ENCODE peak calls at places on chromosomes 13 and 19, in nine cellular contexts. One of them, this sample, is unnamed.

GRCh38 chr19:52957591-52957990 is 5.1 kb downstream of the ZNF816 start:
- DNase-seq in CD4-positive, alpha-beta T cell: no peak
- DNase-seq in BE2C: no peak
- DNase-seq in mucosa of descending colon: no peak
- DNase-seq in heart left ventricle: no peak
- DNase-seq in ascending aorta: no peak
- DNase-seq in GM23338: no peak
- DNase-seq in esophagus squamous epithelium: no peak
- DNase-seq in kidney epithelial cell: no peak
- DNase-seq in this sample: no peak

GRCh38 chr13:72820156-72820897 is 38.4 kb downstream of the PIBF1 start:
- DNase-seq in heart left ventricle: no peak
- DNase-seq in mucosa of descending colon: no peak
- DNase-seq in GM23338: peak; percentile 22
- DNase-seq in ascending aorta: no peak
- DNase-seq in BE2C: no peak
- DNase-seq in kidney epithelial cell: no peak
- DNase-seq in CD4-positive, alpha-beta T cell: no peak
- DNase-seq in esophagus squamous epithelium: no peak
- DNase-seq in this sample: no peak

GRCh38 chr19:35449347-35450043 is 1.4 kb downstream of the FFAR2 start:
- DNase-seq in CD4-positive, alpha-beta T cell: no peak
- DNase-seq in kidney epithelial cell: no peak
- DNase-seq in esophagus squamous epithelium: no peak
- DNase-seq in heart left ventricle: no peak
- DNase-seq in BE2C: peak; percentile 86
- DNase-seq in GM23338: no peak
- DNase-seq in ascending aorta: no peak
- DNase-seq in mucosa of descending colon: no peak
- DNase-seq in this sample: no peak

GRCh38 chr13:52892925-52893324 is 44.5 kb upstream of the PCDH8 start:
- DNase-seq in ascending aorta: no peak
- DNase-seq in kidney epithelial cell: no peak
- DNase-seq in CD4-positive, alpha-beta T cell: no peak
- DNase-seq in mucosa of descending colon: no peak
- DNase-seq in esophagus squamous epithelium: no peak
- DNase-seq in GM23338: no peak
- DNase-seq in BE2C: no peak
- DNase-seq in heart left ventricle: no peak
- DNase-seq in this sample: no peak

GRCh38 chr19:10858204-10858828 is 10.1 kb downstream of the C19orf38 start:
- DNase-seq in kidney epithelial cell: no peak
- DNase-seq in esophagus squamous epithelium: no peak
- DNase-seq in ascending aorta: no peak
- DNase-seq in BE2C: peak; percentile 27
- DNase-seq in heart left ventricle: no peak
- DNase-seq in GM23338: peak; percentile 79
- DNase-seq in CD4-positive, alpha-beta T cell: no peak
- DNase-seq in mucosa of descending colon: no peak
- DNase-seq in this sample: peak; percentile 59

GRCh38 chr19:38455031-38455430 is 21.5 kb downstream of the RYR1 start:
- DNase-seq in heart left ventricle: no peak
- DNase-seq in ascending aorta: no peak
- DNase-seq in esophagus squamous epithelium: no peak
- DNase-seq in GM23338: peak; percentile 68
- DNase-seq in BE2C: no peak
- DNase-seq in mucosa of descending colon: no peak
- DNase-seq in CD4-positive, alpha-beta T cell: no peak
- DNase-seq in kidney epithelial cell: no peak
- DNase-seq in this sample: peak; percentile 61

GRCh38 chr13:77230560-77230959 is 96.3 kb downstream of the MYCBP2 start:
- DNase-seq in BE2C: no peak
- DNase-seq in esophagus squamous epithelium: no peak
- DNase-seq in CD4-positive, alpha-beta T cell: no peak
- DNase-seq in GM23338: no peak
- DNase-seq in mucosa of descending colon: no peak
- DNase-seq in heart left ventricle: no peak
- DNase-seq in ascending aorta: no peak
- DNase-seq in kidney epithelial cell: no peak
- DNase-seq in this sample: no peak

GRCh38 chr19:28883241-28883693 is 329.7 kb downstream of the UQCRFS1 start:
- DNase-seq in GM23338: peak; percentile 32
- DNase-seq in CD4-positive, alpha-beta T cell: no peak
- DNase-seq in esophagus squamous epithelium: no peak
- DNase-seq in heart left ventricle: peak; percentile 72
- DNase-seq in mucosa of descending colon: peak; percentile 1
- DNase-seq in ascending aorta: no peak
- DNase-seq in kidney epithelial cell: no peak
- DNase-seq in BE2C: no peak
- DNase-seq in this sample: no peak

GRCh38 chr13:28492527-28493367 is 2.2 kb downstream of the FLT1 start:
- DNase-seq in mucosa of descending colon: no peak
- DNase-seq in BE2C: no peak
- DNase-seq in esophagus squamous epithelium: no peak
- DNase-seq in kidney epithelial cell: no peak
- DNase-seq in heart left ventricle: no peak
- DNase-seq in ascending aorta: no peak
- DNase-seq in GM23338: peak; percentile 63
- DNase-seq in CD4-positive, alpha-beta T cell: peak; percentile 36
- DNase-seq in this sample: no peak

GRCh38 chr19:14146789-14147216 is 10.4 kb upstream of the ASF1B start:
- DNase-seq in GM23338: no peak
- DNase-seq in heart left ventricle: no peak
- DNase-seq in esophagus squamous epithelium: no peak
- DNase-seq in ascending aorta: no peak
- DNase-seq in BE2C: no peak
- DNase-seq in mucosa of descending colon: no peak
- DNase-seq in CD4-positive, alpha-beta T cell: no peak
- DNase-seq in kidney epithelial cell: peak; percentile 53
- DNase-seq in this sample: no peak

GRCh38 chr19:11843741-11844140 is 4.8 kb upstream of the ZNF439 start:
- DNase-seq in ascending aorta: no peak
- DNase-seq in esophagus squamous epithelium: no peak
- DNase-seq in GM23338: no peak
- DNase-seq in heart left ventricle: no peak
- DNase-seq in BE2C: no peak
- DNase-seq in kidney epithelial cell: no peak
- DNase-seq in mucosa of descending colon: no peak
- DNase-seq in CD4-positive, alpha-beta T cell: no peak
- DNase-seq in this sample: no peak

GRCh38 chr19:44623080-44623479 is 9.7 kb downstream of the IGSF23 start:
- DNase-seq in mucosa of descending colon: no peak
- DNase-seq in GM23338: no peak
- DNase-seq in esophagus squamous epithelium: no peak
- DNase-seq in heart left ventricle: peak; percentile 35
- DNase-seq in kidney epithelial cell: no peak
- DNase-seq in BE2C: no peak
- DNase-seq in ascending aorta: no peak
- DNase-seq in CD4-positive, alpha-beta T cell: no peak
- DNase-seq in this sample: no peak

GRCh38 chr19:44618640-44619357 is 5.4 kb downstream of the IGSF23 start:
- DNase-seq in BE2C: no peak
- DNase-seq in esophagus squamous epithelium: no peak
- DNase-seq in ascending aorta: no peak
- DNase-seq in heart left ventricle: no peak
- DNase-seq in kidney epithelial cell: no peak
- DNase-seq in GM23338: no peak
- DNase-seq in mucosa of descending colon: no peak
- DNase-seq in CD4-positive, alpha-beta T cell: no peak
- DNase-seq in this sample: no peak

GRCh38 chr19:44623626-44624025 is 10.3 kb downstream of the IGSF23 start:
- DNase-seq in ascending aorta: no peak
- DNase-seq in GM23338: no peak
- DNase-seq in BE2C: no peak
- DNase-seq in mucosa of descending colon: no peak
- DNase-seq in heart left ventricle: no peak
- DNase-seq in kidney epithelial cell: no peak
- DNase-seq in CD4-positive, alpha-beta T cell: no peak
- DNase-seq in esophagus squamous epithelium: no peak
- DNase-seq in this sample: no peak

GRCh38 chr19:44621367-44621766 is 8.0 kb downstream of the IGSF23 start:
- DNase-seq in mucosa of descending colon: no peak
- DNase-seq in BE2C: no peak
- DNase-seq in heart left ventricle: no peak
- DNase-seq in kidney epithelial cell: no peak
- DNase-seq in CD4-positive, alpha-beta T cell: no peak
- DNase-seq in ascending aorta: no peak
- DNase-seq in esophagus squamous epithelium: no peak
- DNase-seq in GM23338: no peak
- DNase-seq in this sample: no peak

DNA sequence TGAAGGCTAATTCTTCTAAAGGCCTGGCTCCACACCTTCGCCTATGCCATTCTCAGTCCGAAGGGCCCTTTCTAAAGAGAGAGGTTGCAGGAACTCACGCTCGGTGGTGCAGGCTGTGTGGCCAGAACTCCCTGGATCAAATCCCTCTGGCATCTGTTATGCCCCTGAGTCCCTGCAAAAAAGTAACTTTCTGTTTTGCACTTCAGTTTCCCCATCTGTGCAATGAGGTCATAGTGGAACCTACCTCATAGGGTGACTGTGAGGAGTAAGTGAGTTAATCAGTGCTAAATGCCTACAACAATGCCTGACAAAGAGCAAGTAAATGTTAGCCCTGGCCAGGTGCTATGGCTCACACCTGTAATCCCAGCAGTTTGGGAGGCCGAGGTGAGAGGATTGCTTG is 7.3 kb downstream of the IGSF23 start:
- DNase-seq in kidney epithelial cell: no peak
- DNase-seq in heart left ventricle: no peak
- DNase-seq in mucosa of descending colon: no peak
- DNase-seq in BE2C: no peak
- DNase-seq in esophagus squamous epithelium: no peak
- DNase-seq in CD4-positive, alpha-beta T cell: no peak
- DNase-seq in GM23338: no peak
- DNase-seq in ascending aorta: no peak
- DNase-seq in this sample: no peak
- TF ChIP-seq CTCF in kidney epithelial cell: no peak
- TF ChIP-seq CTCF in heart left ventricle: no peak
- TF ChIP-seq CTCF in mucosa of descending colon: no peak
- TF ChIP-seq CTCF in BE2C: no peak
- TF ChIP-seq CTCF in esophagus squamous epithelium: no peak
- TF ChIP-seq CTCF in CD4-positive, alpha-beta T cell: no peak
- TF ChIP-seq CTCF in GM23338: no peak
- TF ChIP-seq CTCF in ascending aorta: no peak
- TF ChIP-seq CTCF in this sample: no peak

DNA sequence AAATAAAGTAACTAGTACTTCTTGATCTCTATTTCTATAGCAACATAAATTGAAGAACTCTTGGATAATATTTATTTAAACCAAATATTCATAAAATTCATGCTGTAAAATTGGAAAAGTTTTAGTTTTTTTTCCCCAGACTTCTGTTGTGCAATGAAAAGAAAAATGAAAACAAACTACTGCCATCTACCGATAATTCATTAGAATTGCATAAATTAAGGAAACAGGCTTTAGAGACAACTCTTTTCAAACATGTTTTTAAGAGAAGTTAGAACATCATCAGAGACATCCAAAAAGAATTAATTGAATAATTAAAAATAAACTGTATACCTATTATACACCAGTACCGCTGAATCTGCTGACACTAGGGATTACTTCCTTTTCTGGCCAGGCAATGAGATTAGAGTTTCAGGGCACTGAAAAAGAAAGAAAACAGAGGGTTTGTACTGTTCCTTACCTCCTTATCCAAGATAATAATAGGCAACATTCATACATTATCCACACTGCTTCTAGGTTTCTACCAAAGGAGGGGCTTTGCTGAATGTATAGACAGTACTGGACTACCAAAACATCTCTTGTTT is 4.9 kb downstream of the CCDC122 start:
- DNase-seq in heart left ventricle: no peak
- DNase-seq in BE2C: no peak
- DNase-seq in CD4-positive, alpha-beta T cell: no peak
- DNase-seq in mucosa of descending colon: no peak
- DNase-seq in kidney epithelial cell: no peak
- DNase-seq in ascending aorta: no peak
- DNase-seq in esophagus squamous epithelium: no peak
- DNase-seq in GM23338: peak; percentile 31
- DNase-seq in this sample: no peak
- TF ChIP-seq CTCF in heart left ventricle: peak; percentile 76
- TF ChIP-seq CTCF in BE2C: peak; percentile 38
- TF ChIP-seq CTCF in CD4-positive, alpha-beta T cell: peak; percentile 79
- TF ChIP-seq CTCF in mucosa of descending colon: peak; percentile 47
- TF ChIP-seq CTCF in kidney epithelial cell: peak; percentile 33
- TF ChIP-seq CTCF in ascending aorta: peak; percentile 71
- TF ChIP-seq CTCF in esophagus squamous epithelium: peak; percentile 57
- TF ChIP-seq CTCF in GM23338: no peak
- TF ChIP-seq CTCF in this sample: peak; percentile 59

DNA sequence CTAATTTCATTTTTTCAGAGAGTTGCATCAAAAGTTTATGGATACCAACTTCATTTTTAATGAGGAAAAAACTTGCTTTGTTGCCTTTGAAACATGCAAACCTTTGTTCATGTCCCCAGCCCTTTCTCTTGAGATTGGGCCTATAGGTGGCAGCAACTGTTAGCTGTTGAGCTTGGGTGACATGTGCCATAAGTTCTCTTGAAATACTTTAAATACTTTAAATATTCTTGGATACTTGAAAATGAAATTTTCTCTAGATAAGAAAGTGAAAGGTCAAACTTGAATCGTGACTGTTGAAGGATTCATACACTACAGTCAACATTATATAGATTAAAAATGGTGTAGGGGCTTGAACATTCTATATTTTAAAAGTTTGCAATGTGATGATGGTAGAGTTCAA is 294.9 kb downstream of the NDFIP2 start:
- DNase-seq in esophagus squamous epithelium: no peak
- DNase-seq in CD4-positive, alpha-beta T cell: no peak
- DNase-seq in BE2C: peak; percentile 39
- DNase-seq in ascending aorta: no peak
- DNase-seq in GM23338: peak; percentile 73
- DNase-seq in kidney epithelial cell: peak; percentile 56
- DNase-seq in mucosa of descending colon: peak; percentile 75
- DNase-seq in heart left ventricle: no peak
- DNase-seq in this sample: no peak
- TF ChIP-seq CTCF in esophagus squamous epithelium: peak; percentile 34
- TF ChIP-seq CTCF in CD4-positive, alpha-beta T cell: no peak
- TF ChIP-seq CTCF in BE2C: peak; percentile 87
- TF ChIP-seq CTCF in ascending aorta: peak; percentile 69
- TF ChIP-seq CTCF in GM23338: peak; percentile 87
- TF ChIP-seq CTCF in kidney epithelial cell: peak; percentile 70
- TF ChIP-seq CTCF in mucosa of descending colon: no peak
- TF ChIP-seq CTCF in heart left ventricle: peak; percentile 73
- TF ChIP-seq CTCF in this sample: peak; percentile 50

DNA sequence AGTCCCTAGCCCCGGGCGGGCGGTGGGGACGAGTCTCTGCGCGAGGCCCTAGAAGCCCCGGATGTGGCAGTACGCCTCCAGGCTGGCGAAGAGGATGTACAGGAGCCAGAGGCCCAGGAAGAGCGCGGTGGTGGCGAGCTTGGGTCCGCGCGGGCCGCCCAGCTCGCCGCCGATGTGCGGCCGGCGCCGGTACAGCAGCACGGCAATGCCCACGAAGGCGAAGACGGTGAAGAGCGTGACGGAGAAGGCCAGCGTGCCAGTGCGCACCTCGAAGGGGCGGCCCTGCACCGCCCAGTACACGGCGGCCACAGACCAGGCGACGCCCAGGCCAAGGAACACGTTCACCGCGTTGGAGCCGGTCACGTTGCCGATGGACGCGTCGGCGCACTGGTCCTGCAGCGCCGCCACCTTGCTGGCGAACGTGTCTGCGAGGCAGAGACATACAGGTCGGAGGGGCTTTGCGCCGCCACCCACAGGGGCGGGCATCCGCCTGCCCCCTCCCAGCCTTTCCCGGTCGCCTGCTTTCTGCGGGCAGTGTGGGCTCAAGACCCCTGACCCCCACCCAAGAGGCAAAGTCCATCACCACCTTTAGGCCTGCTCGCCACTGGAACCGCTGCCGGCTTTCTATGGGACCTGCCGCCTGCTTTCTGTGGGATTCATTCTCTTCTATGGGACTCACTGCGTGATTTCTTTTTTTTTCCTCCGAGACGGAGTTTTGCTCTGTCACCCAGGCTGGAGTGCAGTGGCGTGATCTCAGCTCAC is 10.9 kb upstream of the MEIS3 start:
- DNase-seq in GM23338: peak; percentile 79
- DNase-seq in CD4-positive, alpha-beta T cell: no peak
- DNase-seq in kidney epithelial cell: no peak
- DNase-seq in ascending aorta: no peak
- DNase-seq in heart left ventricle: no peak
- DNase-seq in esophagus squamous epithelium: no peak
- DNase-seq in mucosa of descending colon: peak; percentile 59
- DNase-seq in BE2C: no peak
- DNase-seq in this sample: peak; percentile 66
- TF ChIP-seq CTCF in GM23338: peak; percentile 66
- TF ChIP-seq CTCF in CD4-positive, alpha-beta T cell: no peak
- TF ChIP-seq CTCF in kidney epithelial cell: peak; percentile 28
- TF ChIP-seq CTCF in ascending aorta: peak; percentile 34
- TF ChIP-seq CTCF in heart left ventricle: peak; percentile 21
- TF ChIP-seq CTCF in esophagus squamous epithelium: peak; percentile 29
- TF ChIP-seq CTCF in mucosa of descending colon: no peak
- TF ChIP-seq CTCF in BE2C: no peak
- TF ChIP-seq CTCF in this sample: peak; percentile 21

This sample was measured in nephron progenitor cell.